ENCODE peak calls at places on chromosomes 12 and 14, in ten cellular contexts. J, I, P, M, Y, E, X, T, S and R are unnamed samples.

GRCh38 chr14:100567009-100567876 is 20.0 kb downstream of the BEGAIN start:
- DNase-seq in J (no peak), Y (no peak), S (peak), X (no peak), E (no peak), M (no peak), I (no peak), T (no peak), P (no peak), R (no peak)

GRCh38 chr12:101552277-101552676 is 42.5 kb upstream of the MYBPC1 start:
- DNase-seq in I (no peak), P (no peak), X (no peak), S (peak), E (no peak), M (no peak), J (no peak), Y (no peak), T (no peak), R (peak)

GRCh38 chr12:10771132-10771733 is 31.2 kb downstream of the TAS2R7 start:
- DNase-seq in T (no peak), P (no peak), I (no peak), E (no peak), J (no peak), M (no peak), S (peak), Y (peak), X (no peak), R (peak)

GRCh38 chr12:34394211-34395055 is 372.1 kb downstream of the ALG10 start:
- DNase-seq in P (peak), E (no peak), S (no peak), X (no peak), T (no peak), J (no peak), M (peak), Y (no peak), I (no peak), R (no peak)

GRCh38 chr14:23398348-23398747 is 9.7 kb downstream of the MYH6 start:
- DNase-seq in T (no peak), P (no peak), X (no peak), J (no peak), M (no peak), I (no peak), Y (no peak), S (no peak), E (no peak), R (no peak)

GRCh38 chr12:114096461-114096860 is 130.3 kb upstream of the RBM19 start:
- DNase-seq in M (no peak), Y (no peak), J (no peak), T (no peak), S (no peak), P (no peak), I (no peak), X (no peak), E (no peak), R (no peak)

GRCh38 chr12:60172266-60172665 is 576.4 kb downstream of the SLC16A7 start:
- DNase-seq in X (no peak), M (no peak), P (no peak), E (no peak), Y (no peak), T (no peak), S (no peak), I (no peak), J (no peak), R (no peak)

GRCh38 chr14:104206281-104206904 is 68.0 kb downstream of the KIF26A start:
- DNase-seq in E (no peak), M (peak), Y (peak), I (no peak), J (no peak), P (no peak), T (no peak), S (no peak), X (no peak), R (peak)

GRCh38 chr12:105946541-105946940 is 192.2 kb downstream of the NUAK1 start:
- DNase-seq in M (no peak), S (no peak), I (no peak), T (no peak), J (no peak), P (no peak), X (no peak), E (no peak), Y (no peak), R (no peak)

GRCh38 chr12:68310370-68310769 is 21.8 kb downstream of the MDM1 start:
- DNase-seq in J (no peak), E (no peak), Y (peak), I (peak), S (no peak), X (no peak), M (no peak), T (peak), P (no peak), R (no peak)